ENCODE peak calls at places on chromosomes 16 and 17, in four cellular contexts. One of them, this sample, is unnamed.

GRCh38 chr16:10202650-10203049 is 20.4 kb upstream of the GRIN2A start:
- DNase-seq in stimulated activated CD8-positive, alpha-beta memory T cell treated with anti-CD3 and anti-CD28 coated beads, Interleukin-7, amount 100 ng/mL, for 1 hour: no peak
- DNase-seq in neural crest cell: no peak
- DNase-seq in NCI-H748 treated with DMSO at 0.1 percent for 48 hours: no peak
- DNase-seq in this sample: no peak

GRCh38 chr16:66612422-66612821 is 7.9 kb downstream of the CMTM3 start:
- DNase-seq in stimulated activated CD8-positive, alpha-beta memory T cell treated with anti-CD3 and anti-CD28 coated beads, Interleukin-7, amount 100 ng/mL, for 1 hour: no peak
- DNase-seq in NCI-H748 treated with DMSO at 0.1 percent for 48 hours: no peak
- DNase-seq in neural crest cell: no peak
- DNase-seq in this sample: no peak

GRCh38 chr17:61904094-61904710 is 23.6 kb downstream of the INTS2 start:
- DNase-seq in neural crest cell: no peak
- DNase-seq in stimulated activated CD8-positive, alpha-beta memory T cell treated with anti-CD3 and anti-CD28 coated beads, Interleukin-7, amount 100 ng/mL, for 1 hour: no peak
- DNase-seq in NCI-H748 treated with DMSO at 0.1 percent for 48 hours: no peak
- DNase-seq in this sample: no peak

GRCh38 chr17:48262982-48263586 is 155.5 kb downstream of the SNX11 start:
- DNase-seq in neural crest cell: no peak
- DNase-seq in NCI-H748 treated with DMSO at 0.1 percent for 48 hours: peak
- DNase-seq in stimulated activated CD8-positive, alpha-beta memory T cell treated with anti-CD3 and anti-CD28 coated beads, Interleukin-7, amount 100 ng/mL, for 1 hour: no peak
- DNase-seq in this sample: peak

GRCh38 chr17:46072998-46073397 is 73.9 kb downstream of the STH start:
- DNase-seq in stimulated activated CD8-positive, alpha-beta memory T cell treated with anti-CD3 and anti-CD28 coated beads, Interleukin-7, amount 100 ng/mL, for 1 hour: no peak
- DNase-seq in NCI-H748 treated with DMSO at 0.1 percent for 48 hours: no peak
- DNase-seq in neural crest cell: no peak
- DNase-seq in this sample: no peak

GRCh38 chr16:89386337-89386736 is 104.0 kb downstream of the ANKRD11 start:
- DNase-seq in stimulated activated CD8-positive, alpha-beta memory T cell treated with anti-CD3 and anti-CD28 coated beads, Interleukin-7, amount 100 ng/mL, for 1 hour: no peak
- DNase-seq in NCI-H748 treated with DMSO at 0.1 percent for 48 hours: no peak
- DNase-seq in neural crest cell: no peak
- DNase-seq in this sample: no peak

GRCh38 chr16:15887283-15887682 is 1.1 kb downstream of the CEP20 start:
- DNase-seq in NCI-H748 treated with DMSO at 0.1 percent for 48 hours: no peak
- DNase-seq in neural crest cell: no peak
- DNase-seq in stimulated activated CD8-positive, alpha-beta memory T cell treated with anti-CD3 and anti-CD28 coated beads, Interleukin-7, amount 100 ng/mL, for 1 hour: no peak
- DNase-seq in this sample: no peak

GRCh38 chr16:15518412-15519351 is 84.3 kb downstream of the BMERB1 start:
- DNase-seq in stimulated activated CD8-positive, alpha-beta memory T cell treated with anti-CD3 and anti-CD28 coated beads, Interleukin-7, amount 100 ng/mL, for 1 hour: no peak
- DNase-seq in NCI-H748 treated with DMSO at 0.1 percent for 48 hours: no peak
- DNase-seq in neural crest cell: no peak
- DNase-seq in this sample: no peak

GRCh38 chr16:88454315-88455057 is 1.4 kb downstream of the ZFPM1 start:
- DNase-seq in stimulated activated CD8-positive, alpha-beta memory T cell treated with anti-CD3 and anti-CD28 coated beads, Interleukin-7, amount 100 ng/mL, for 1 hour: peak
- DNase-seq in neural crest cell: no peak
- DNase-seq in NCI-H748 treated with DMSO at 0.1 percent for 48 hours: peak
- DNase-seq in this sample: no peak

GRCh38 chr16:67017451-67017750 is 11.5 kb upstream of the CBFB start:
- DNase-seq in stimulated activated CD8-positive, alpha-beta memory T cell treated with anti-CD3 and anti-CD28 coated beads, Interleukin-7, amount 100 ng/mL, for 1 hour: no peak
- DNase-seq in neural crest cell: no peak
- DNase-seq in NCI-H748 treated with DMSO at 0.1 percent for 48 hours: no peak
- DNase-seq in this sample: no peak

GRCh38 chr16:87681990-87682570 is 79.8 kb downstream of the JPH3 start:
- DNase-seq in NCI-H748 treated with DMSO at 0.1 percent for 48 hours: no peak
- DNase-seq in neural crest cell: no peak
- DNase-seq in stimulated activated CD8-positive, alpha-beta memory T cell treated with anti-CD3 and anti-CD28 coated beads, Interleukin-7, amount 100 ng/mL, for 1 hour: no peak
- DNase-seq in this sample: no peak

GRCh38 chr17:62680541-62681052 is 53.1 kb downstream of the MRC2 start:
- DNase-seq in neural crest cell: no peak
- DNase-seq in NCI-H748 treated with DMSO at 0.1 percent for 48 hours: no peak
- DNase-seq in stimulated activated CD8-positive, alpha-beta memory T cell treated with anti-CD3 and anti-CD28 coated beads, Interleukin-7, amount 100 ng/mL, for 1 hour: no peak
- DNase-seq in this sample: no peak

GRCh38 chr17:20967776-20968175 is 75.0 kb downstream of the USP22 start:
- DNase-seq in NCI-H748 treated with DMSO at 0.1 percent for 48 hours: no peak
- DNase-seq in neural crest cell: no peak
- DNase-seq in stimulated activated CD8-positive, alpha-beta memory T cell treated with anti-CD3 and anti-CD28 coated beads, Interleukin-7, amount 100 ng/mL, for 1 hour: no peak
- DNase-seq in this sample: no peak

GRCh38 chr17:46769531-46770438 is 48.7 kb downstream of the WNT3 start:
- DNase-seq in neural crest cell: no peak
- DNase-seq in NCI-H748 treated with DMSO at 0.1 percent for 48 hours: no peak
- DNase-seq in stimulated activated CD8-positive, alpha-beta memory T cell treated with anti-CD3 and anti-CD28 coated beads, Interleukin-7, amount 100 ng/mL, for 1 hour: no peak
- DNase-seq in this sample: no peak

GRCh38 chr16:12150600-12150999 is 174.1 kb downstream of the SNX29 start:
- DNase-seq in neural crest cell: no peak
- DNase-seq in stimulated activated CD8-positive, alpha-beta memory T cell treated with anti-CD3 and anti-CD28 coated beads, Interleukin-7, amount 100 ng/mL, for 1 hour: no peak
- DNase-seq in NCI-H748 treated with DMSO at 0.1 percent for 48 hours: no peak
- DNase-seq in this sample: no peak

GRCh38 chr17:66087073-66087472 is 104.9 kb downstream of the CEP112 start:
- DNase-seq in NCI-H748 treated with DMSO at 0.1 percent for 48 hours: no peak
- DNase-seq in stimulated activated CD8-positive, alpha-beta memory T cell treated with anti-CD3 and anti-CD28 coated beads, Interleukin-7, amount 100 ng/mL, for 1 hour: no peak
- DNase-seq in neural crest cell: no peak
- DNase-seq in this sample: no peak

This sample was measured in NCI-H1105 treated with DMSO at 0.1 percent for 48 hours.